ENCODE peak calls at places on chromosomes 4 and X, in five cellular contexts. U is ovary, B is esophagus squamous epithelium, R is thoracic aorta, K is GM12864. L is an unnamed sample.

GRCh38 chrX:135985974-135986312 is 708 bp downstream of the SLC9A6 start:
- DNase-seq in B (no peak), R (no peak), U (no peak), K (no peak), L (no peak)

GRCh38 chr4:6307230-6307629 is 37.6 kb downstream of the WFS1 start:
- DNase-seq in U (no peak), K (no peak), R (no peak), B (no peak), L (no peak)

GRCh38 chrX:776061-776460 is 145.5 kb downstream of the SHOX start:
- DNase-seq in U (no peak), B (no peak), R (no peak), K (no peak), L (no peak)

GRCh38 chr4:32958586-32958985 is 2238.4 kb downstream of the PCDH7 start:
- DNase-seq in B (no peak), K (no peak), R (no peak), U (no peak), L (no peak)

GRCh38 chr4:138775485-138775884 is 240.1 kb upstream of the NOCT start:
- DNase-seq in B (no peak), K (no peak), R (no peak), U (no peak), L (no peak)

GRCh38 chr4:33961751-33962150 is 2282.6 kb downstream of the ARAP2 start:
- DNase-seq in K (no peak), R (no peak), U (no peak), B (no peak), L (no peak)

GRCh38 chr4:107094332-107094731 is 58.2 kb upstream of the DKK2 start:
- DNase-seq in R (no peak), B (no peak), K (no peak), U (no peak), L (no peak)

GRCh38 chr4:127174731-127175130 is 458.0 kb upstream of the INTU start:
- DNase-seq in B (no peak), R (no peak), K (no peak), U (no peak), L (no peak)

GRCh38 chr4:101706535-101707057 is 83.9 kb upstream of the BANK1 start:
- DNase-seq in K (no peak), U (no peak), B (no peak), R (no peak), L (no peak)

GRCh38 chrX:153773218-153773611 is 7.6 kb upstream of the SRPK3 start:
- DNase-seq in B (no peak), U (no peak), R (no peak), K (no peak), L (no peak)

GRCh38 chr4:79042079-79042674 is 102.9 kb upstream of the PAQR3 start:
- DNase-seq in U (no peak), R (no peak), K (no peak), B (no peak), L (no peak)

GRCh38 chr4:8319061-8319460 is 49.5 kb downstream of the HTRA3 start:
- DNase-seq in B (no peak), K (no peak), R (no peak), U (peak; percentile 7), L (no peak)

GRCh38 chrX:12949927-12950656 is 24.8 kb upstream of the TMSB4X start:
- DNase-seq in U (peak; percentile 74), R (peak; percentile 54), B (peak; percentile 32), K (peak; percentile 90), L (no peak)

GRCh38 chr4:174273960-174274359 is 9.5 kb downstream of the FBXO8 start:
- DNase-seq in U (no peak), K (no peak), R (no peak), B (no peak), L (no peak)

GRCh38 chrX:77795124-77795523 is 9.1 kb upstream of the ATRX start:
- DNase-seq in K (no peak), R (no peak), B (no peak), U (no peak), L (no peak)

GRCh38 chr4:89904524-89904923 is 9.9 kb downstream of the MMRN1 start:
- DNase-seq in U (no peak), K (no peak), B (no peak), R (no peak), L (no peak)

GRCh38 chr4:73817341-73817740 is 19.1 kb upstream of the CXCL6 start:
- DNase-seq in K (no peak), B (no peak), R (no peak), U (no peak), L (no peak)

GRCh38 chrX:20952180-20952579 is 422.0 kb upstream of the CNKSR2 start:
- DNase-seq in K (no peak), U (no peak), B (no peak), R (no peak), L (no peak)

GRCh38 chrX:40049084-40049641 is 48.6 kb downstream of the BCOR start:
- DNase-seq in R (no peak), U (no peak), K (no peak), B (no peak), L (no peak)

GRCh38 chrX:3713937-3714434 is 537 bp upstream of the PRKX start:
- DNase-seq in R (no peak), U (no peak), B (peak; percentile 4), K (no peak), L (no peak)

GRCh38 chrX:3221643-3222042 is 124.8 kb downstream of the MXRA5 start:
- DNase-seq in B (no peak), K (no peak), R (no peak), U (no peak), L (no peak)

GRCh38 chr4:80239480-80239879 is 27.0 kb upstream of the FGF5 start:
- DNase-seq in R (no peak), B (no peak), K (no peak), U (no peak), L (no peak)

GRCh38 chrX:118839334-118839958 is 15.8 kb downstream of the ZCCHC12 start:
- DNase-seq in U (peak; percentile 66), B (no peak), K (no peak), R (peak; percentile 18), L (peak; percentile 53)

GRCh38 chr4:57137261-57137660 is 27.1 kb upstream of the IGFBP7 start:
- DNase-seq in K (no peak), U (no peak), B (no peak), R (no peak), L (no peak)

GRCh38 chr4:65668201-65669007 is 1.9 kb downstream of the EPHA5 start:
- DNase-seq in K (no peak), R (no peak), B (no peak), U (peak; percentile 44), L (no peak)

GRCh38 chr4:7630559-7631287 is 196.0 kb upstream of the PSAPL1 start:
- DNase-seq in B (no peak), K (no peak), U (peak; percentile 58), R (peak; percentile 33), L (no peak)

GRCh38 chrX:76279007-76279406 is 106.1 kb downstream of the PBDC1 start:
- DNase-seq in U (no peak), B (no peak), K (no peak), R (no peak), L (peak; percentile 9)

GRCh38 chrX:320126-320783 is 1.7 kb upstream of the GTPBP6 start:
- DNase-seq in R (no peak), K (no peak), B (no peak), U (no peak), L (no peak)

GRCh38 chr4:109434793-109435080 is 1.1 kb downstream of the SEC24B start:
- DNase-seq in R (no peak), B (no peak), K (no peak), U (no peak), L (no peak)

GRCh38 chr4:39636786-39637185 is 1.9 kb downstream of the SMIM14 start:
- DNase-seq in B (no peak), U (no peak), R (no peak), K (no peak), L (no peak)

GRCh38 chrX:38985375-38985774 is 184.1 kb downstream of the MID1IP1 start:
- DNase-seq in B (no peak), R (no peak), K (no peak), U (no peak), L (no peak)

GRCh38 chrX:153816821-153817220 is 13.5 kb downstream of the PDZD4 start:
- DNase-seq in K (no peak), U (no peak), R (no peak), B (no peak), L (no peak)

GRCh38 chr4:37528161-37528560 is 158.0 kb downstream of the RELL1 start:
- DNase-seq in B (no peak), K (no peak), U (no peak), R (no peak), L (no peak)
- TF ChIP-seq CTCF in B (no peak), K (no peak), U (no peak), R (no peak), L (no peak)

DNA sequence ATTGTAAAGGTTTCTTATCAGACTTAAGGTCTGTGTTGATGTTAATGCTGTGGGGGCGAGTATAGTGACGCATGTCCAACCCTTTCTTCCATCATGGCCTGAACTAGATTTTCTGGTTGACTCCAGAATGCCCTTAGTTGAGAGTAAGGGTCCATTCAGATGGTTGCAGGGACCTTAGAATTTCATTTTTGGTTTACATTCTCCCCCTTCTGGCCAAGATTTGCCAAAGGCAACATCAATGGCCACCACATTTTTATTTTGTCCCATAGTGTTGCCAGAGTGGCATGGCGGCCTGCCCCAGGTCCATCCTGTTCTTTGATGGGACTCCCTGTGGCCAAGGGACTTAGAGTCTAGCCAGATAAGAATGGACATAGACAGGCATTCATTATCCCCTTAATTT is 368.5 kb downstream of the GPM6A start:
- DNase-seq in R (no peak), K (no peak), U (no peak), B (no peak), L (no peak)
- TF ChIP-seq CTCF in R (no peak), K (no peak), U (no peak), B (no peak), L (no peak)

DNA sequence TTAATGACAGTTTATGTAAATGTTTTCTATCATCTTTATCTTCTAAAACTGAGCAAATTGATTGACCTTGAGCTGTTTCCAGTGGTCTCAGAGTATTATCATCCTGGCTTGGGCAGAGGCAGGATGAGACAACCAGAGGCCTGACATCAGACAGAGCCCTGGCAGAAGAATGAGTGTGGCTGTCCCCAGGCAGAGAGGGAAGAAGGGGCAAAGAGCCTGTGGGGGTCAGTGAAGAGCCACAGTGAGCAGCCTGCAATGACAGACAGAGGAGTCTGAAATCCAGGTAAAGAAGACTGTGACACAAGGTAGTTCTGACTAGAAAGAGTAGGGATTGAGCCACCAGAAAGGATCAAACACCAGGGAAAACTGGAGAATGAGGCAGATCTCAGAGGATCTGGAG is 182.4 kb upstream of the ARSJ start:
- DNase-seq in U (no peak), K (no peak), R (no peak), B (no peak), L (no peak)
- TF ChIP-seq CTCF in U (no peak), K (no peak), R (no peak), B (no peak), L (no peak)

DNA sequence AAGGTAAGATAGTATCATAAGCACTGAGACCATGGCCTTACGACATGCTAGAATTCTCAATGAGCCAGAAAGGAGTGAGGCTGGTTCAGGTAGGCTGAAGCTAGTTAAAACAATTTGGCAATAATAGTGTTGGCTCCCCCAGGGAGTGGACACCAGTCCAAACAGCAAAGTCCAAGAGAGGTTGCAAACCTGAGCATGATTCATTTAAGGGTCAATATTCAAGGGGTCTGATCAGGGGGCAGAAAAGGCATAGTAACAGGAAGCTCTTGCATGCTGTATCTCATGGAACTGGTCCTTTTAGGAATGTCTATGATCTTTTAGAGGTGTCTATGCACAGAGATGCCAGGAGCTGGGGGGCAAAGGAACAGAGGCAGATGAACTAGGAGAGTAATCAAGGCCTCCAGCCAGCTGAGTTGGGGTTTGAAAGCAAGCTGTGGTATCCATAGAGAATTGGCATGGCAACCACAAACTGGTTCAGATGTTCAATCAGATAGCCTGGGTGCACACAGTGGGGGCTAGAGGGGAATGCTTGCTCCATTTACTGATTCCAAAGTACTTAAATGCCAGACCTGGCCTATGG is 5.1 kb downstream of the GJB1 start:
- DNase-seq in B (no peak), R (no peak), K (no peak), U (no peak), L (no peak)
- TF ChIP-seq CTCF in B (no peak), R (no peak), K (no peak), U (no peak), L (no peak)